ENCODE peak calls at places on chromosome 18, in seven cellular contexts. One of them, this sample, is unnamed.

GRCh38 chr18:76962851-76963250 is 140.5 kb downstream of the ZNF236 start:
- DNase-seq in activated CD4-positive, alpha-beta T cell treated with anti-CD3 and anti-CD28 coated beads for 48 hours: no peak
- DNase-seq in RPMI8226: no peak
- DNase-seq in RWPE1: no peak
- DNase-seq in T-helper 1 cell: no peak
- DNase-seq in NCI-H774: no peak
- DNase-seq in memory B cell: no peak
- DNase-seq in this sample: no peak

GRCh38 chr18:35939166-35939565 is 33.3 kb upstream of the RMP24 start:
- DNase-seq in activated CD4-positive, alpha-beta T cell treated with anti-CD3 and anti-CD28 coated beads for 48 hours: no peak
- DNase-seq in RPMI8226: no peak
- DNase-seq in RWPE1: no peak
- DNase-seq in T-helper 1 cell: no peak
- DNase-seq in NCI-H774: no peak
- DNase-seq in memory B cell: no peak
- DNase-seq in this sample: no peak

GRCh38 chr18:7812431-7813063 is 245.4 kb downstream of the PTPRM start:
- DNase-seq in activated CD4-positive, alpha-beta T cell treated with anti-CD3 and anti-CD28 coated beads for 48 hours: no peak
- DNase-seq in RPMI8226: no peak
- DNase-seq in RWPE1: peak
- DNase-seq in T-helper 1 cell: no peak
- DNase-seq in NCI-H774: no peak
- DNase-seq in memory B cell: no peak
- DNase-seq in this sample: no peak

GRCh38 chr18:58572680-58573079 is 56.2 kb downstream of the ALPK2 start:
- DNase-seq in activated CD4-positive, alpha-beta T cell treated with anti-CD3 and anti-CD28 coated beads for 48 hours: no peak
- DNase-seq in RPMI8226: no peak
- DNase-seq in RWPE1: no peak
- DNase-seq in T-helper 1 cell: no peak
- DNase-seq in NCI-H774: no peak
- DNase-seq in memory B cell: no peak
- DNase-seq in this sample: no peak

GRCh38 chr18:9876867-9877654 is 8.7 kb upstream of the TXNDC2 start:
- DNase-seq in activated CD4-positive, alpha-beta T cell treated with anti-CD3 and anti-CD28 coated beads for 48 hours: peak
- DNase-seq in RPMI8226: no peak
- DNase-seq in RWPE1: peak
- DNase-seq in T-helper 1 cell: no peak
- DNase-seq in NCI-H774: no peak
- DNase-seq in memory B cell: no peak
- DNase-seq in this sample: no peak

GRCh38 chr18:44708451-44709083 is 27.9 kb downstream of the SETBP1 start:
- DNase-seq in activated CD4-positive, alpha-beta T cell treated with anti-CD3 and anti-CD28 coated beads for 48 hours: no peak
- DNase-seq in RPMI8226: no peak
- DNase-seq in RWPE1: no peak
- DNase-seq in T-helper 1 cell: no peak
- DNase-seq in NCI-H774: no peak
- DNase-seq in memory B cell: no peak
- DNase-seq in this sample: no peak

GRCh38 chr18:48814490-48815181 is 136.1 kb downstream of the SMAD7 start:
- DNase-seq in activated CD4-positive, alpha-beta T cell treated with anti-CD3 and anti-CD28 coated beads for 48 hours: peak
- DNase-seq in RPMI8226: no peak
- DNase-seq in RWPE1: no peak
- DNase-seq in T-helper 1 cell: no peak
- DNase-seq in NCI-H774: no peak
- DNase-seq in memory B cell: no peak
- DNase-seq in this sample: no peak

GRCh38 chr18:23599809-23600208 is 13.5 kb upstream of the NPC1 start:
- DNase-seq in activated CD4-positive, alpha-beta T cell treated with anti-CD3 and anti-CD28 coated beads for 48 hours: no peak
- DNase-seq in RPMI8226: no peak
- DNase-seq in RWPE1: no peak
- DNase-seq in T-helper 1 cell: no peak
- DNase-seq in NCI-H774: no peak
- DNase-seq in memory B cell: no peak
- DNase-seq in this sample: no peak

GRCh38 chr18:35521133-35521532 is 23.4 kb upstream of the INO80C start:
- DNase-seq in activated CD4-positive, alpha-beta T cell treated with anti-CD3 and anti-CD28 coated beads for 48 hours: no peak
- DNase-seq in RPMI8226: no peak
- DNase-seq in RWPE1: no peak
- DNase-seq in T-helper 1 cell: no peak
- DNase-seq in NCI-H774: no peak
- DNase-seq in memory B cell: no peak
- DNase-seq in this sample: no peak

GRCh38 chr18:8188196-8188595 is 421.0 kb upstream of the RAB12 start:
- DNase-seq in activated CD4-positive, alpha-beta T cell treated with anti-CD3 and anti-CD28 coated beads for 48 hours: no peak
- DNase-seq in RPMI8226: no peak
- DNase-seq in RWPE1: peak
- DNase-seq in T-helper 1 cell: no peak
- DNase-seq in NCI-H774: no peak
- DNase-seq in memory B cell: no peak
- DNase-seq in this sample: no peak

GRCh38 chr18:4802296-4802695 is 347.2 kb upstream of the DLGAP1 start:
- DNase-seq in activated CD4-positive, alpha-beta T cell treated with anti-CD3 and anti-CD28 coated beads for 48 hours: no peak
- DNase-seq in RPMI8226: no peak
- DNase-seq in RWPE1: no peak
- DNase-seq in T-helper 1 cell: no peak
- DNase-seq in NCI-H774: no peak
- DNase-seq in memory B cell: no peak
- DNase-seq in this sample: no peak

GRCh38 chr18:54150226-54150625 is 74.2 kb downstream of the MBD2 start:
- DNase-seq in activated CD4-positive, alpha-beta T cell treated with anti-CD3 and anti-CD28 coated beads for 48 hours: no peak
- DNase-seq in RPMI8226: no peak
- DNase-seq in RWPE1: no peak
- DNase-seq in T-helper 1 cell: no peak
- DNase-seq in NCI-H774: no peak
- DNase-seq in memory B cell: no peak
- DNase-seq in this sample: no peak

GRCh38 chr18:25230658-25231326 is 121.2 kb downstream of the ZNF521 start:
- DNase-seq in activated CD4-positive, alpha-beta T cell treated with anti-CD3 and anti-CD28 coated beads for 48 hours: no peak
- DNase-seq in RPMI8226: peak
- DNase-seq in RWPE1: no peak
- DNase-seq in T-helper 1 cell: no peak
- DNase-seq in NCI-H774: no peak
- DNase-seq in memory B cell: no peak
- DNase-seq in this sample: no peak